ENCODE peak calls at places on chromosomes 16 and 17, in four cellular contexts. Y is IMR-90, I is ascending aorta, N is fibroblast of the aortic adventitia. E is an unnamed sample.

GRCh38 chr16:81495321-81496234 is 51.0 kb downstream of the CMIP start:
- DNase-seq in Y (no peak), N (peak), I (no peak), E (no peak)

GRCh38 chr17:37220609-37220953 is 155.2 kb upstream of the C17orf78 start:
- DNase-seq in I (no peak), Y (peak), N (peak), E (peak)

GRCh38 chr17:63439682-63440081 is 6.4 kb downstream of the CYB561 start:
- DNase-seq in Y (peak), N (peak), I (no peak), E (peak)

GRCh38 chr17:64635647-64636305 is 26.3 kb downstream of the SMURF2 start:
- DNase-seq in N (peak), I (no peak), Y (peak), E (peak)

GRCh38 chr17:40542562-40543411 is 22.5 kb downstream of the CCR7 start:
- DNase-seq in Y (peak), I (peak), N (peak), E (peak)

GRCh38 chr16:69131749-69132423 is 502 bp downstream of the CHTF8 start:
- DNase-seq in N (peak), Y (peak), I (peak), E (peak)

GRCh38 chr17:48641541-48642058 is 15.4 kb upstream of the HOXB9 start:
- DNase-seq in Y (no peak), N (no peak), I (no peak), E (no peak)

GRCh38 chr16:17437142-17437720 is 33.5 kb downstream of the XYLT1 start:
- DNase-seq in Y (no peak), I (no peak), N (no peak), E (no peak)

GRCh38 chr17:17032131-17032692 is 10.0 kb upstream of the MPRIP start:
- DNase-seq in I (peak), Y (peak), N (peak), E (peak)

GRCh38 chr17:66584927-66585326 is 250.0 kb upstream of the CACNG5 start:
- DNase-seq in I (no peak), N (no peak), Y (no peak), E (no peak)

GRCh38 chr16:60225541-60225940 is 1491.4 kb upstream of the GOT2 start:
- DNase-seq in Y (no peak), I (no peak), N (no peak), E (no peak)

GRCh38 chr17:2421315-2422147 is 20.7 kb upstream of the MNT start:
- DNase-seq in I (no peak), Y (peak), N (no peak), E (no peak)

GRCh38 chr16:8957509-8958157 is 6.1 kb downstream of the USP7 start:
- DNase-seq in Y (no peak), N (no peak), I (no peak), E (no peak)

GRCh38 chr17:82235775-82236141 is 6.9 kb downstream of the SLC16A3 start:
- DNase-seq in Y (no peak), N (no peak), I (no peak), E (no peak)

GRCh38 chr16:69100046-69100765 is 5.2 kb upstream of the HAS3 start:
- DNase-seq in Y (no peak), I (no peak), N (no peak), E (no peak)

GRCh38 chr17:82222816-82223215 is 6.0 kb upstream of the SLC16A3 start:
- DNase-seq in Y (no peak), I (no peak), N (no peak), E (no peak)

GRCh38 chr17:66855204-66855603 is 20.3 kb downstream of the CACNG5 start:
- DNase-seq in Y (no peak), I (no peak), N (no peak), E (no peak)

GRCh38 chr17:82065638-82066303 is at the start of gene DUS1L:
- DNase-seq in N (peak), I (peak), Y (peak), E (no peak)

GRCh38 chr17:65088621-65089385 is 32.3 kb upstream of the GNA13 start:
- DNase-seq in N (no peak), Y (no peak), I (no peak), E (peak)

GRCh38 chr16:75593825-75594820 is 27.9 kb downstream of the GABARAPL2 start:
- DNase-seq in I (no peak), Y (peak), N (peak), E (peak)

GRCh38 chr16:85199069-85199725 is 86.9 kb upstream of the CIBAR2 start:
- DNase-seq in N (no peak), I (no peak), Y (no peak), E (peak)

GRCh38 chr16:29663020-29663828 is at the start of gene SPN:
- DNase-seq in Y (no peak), N (no peak), I (no peak), E (no peak)

GRCh38 chr16:68893710-68894705 is 50.7 kb downstream of the TANGO6 start:
- DNase-seq in Y (peak), I (no peak), N (peak), E (no peak)

GRCh38 chr17:5583426-5584382 is 605 bp downstream of the NLRP1 start:
- DNase-seq in N (peak), Y (peak), I (peak), E (no peak)

GRCh38 chr17:43591750-43592562 is 45.8 kb upstream of the ETV4 start:
- DNase-seq in Y (peak), I (peak), N (peak), E (peak)

GRCh38 chr17:42759982-42760651 is 910 bp upstream of the RAMP2 start:
- DNase-seq in N (no peak), Y (no peak), I (no peak), E (no peak)

GRCh38 chr17:27318228-27318627 is 24.3 kb downstream of the WSB1 start:
- DNase-seq in N (no peak), Y (no peak), I (no peak), E (no peak)

GRCh38 chr17:81054308-81054707 is 19.4 kb downstream of the BAIAP2 start:
- DNase-seq in N (no peak), Y (no peak), I (no peak), E (no peak)

GRCh38 chr16:27671410-27671809 is 121.5 kb downstream of the KATNIP start:
- DNase-seq in I (no peak), N (no peak), Y (no peak), E (no peak)

GRCh38 chr17:81300586-81301155 is 5.6 kb upstream of the SLC38A10 start:
- DNase-seq in I (no peak), Y (no peak), N (no peak), E (no peak)

GRCh38 chr16:23132921-23133532 is 16.2 kb downstream of the USP31 start:
- DNase-seq in I (no peak), Y (peak), N (peak), E (no peak)

GRCh38 chr17:29565643-29566472 is 979 bp downstream of the ABHD15 start:
- DNase-seq in I (no peak), N (no peak), Y (no peak), E (no peak)

GRCh38 chr17:40910441-40910841 is 25.4 kb upstream of the KRT20 start:
- DNase-seq in Y (peak), I (no peak), N (peak), E (peak)

GRCh38 chr16:10386517-10387377 is 886 bp downstream of the ATF7IP2 start:
- DNase-seq in Y (peak), I (no peak), N (peak), E (no peak)

GRCh38 chr17:1742371-1743093 is at the start of gene SERPINF2:
- DNase-seq in N (no peak), I (no peak), Y (no peak), E (no peak)

DNA sequence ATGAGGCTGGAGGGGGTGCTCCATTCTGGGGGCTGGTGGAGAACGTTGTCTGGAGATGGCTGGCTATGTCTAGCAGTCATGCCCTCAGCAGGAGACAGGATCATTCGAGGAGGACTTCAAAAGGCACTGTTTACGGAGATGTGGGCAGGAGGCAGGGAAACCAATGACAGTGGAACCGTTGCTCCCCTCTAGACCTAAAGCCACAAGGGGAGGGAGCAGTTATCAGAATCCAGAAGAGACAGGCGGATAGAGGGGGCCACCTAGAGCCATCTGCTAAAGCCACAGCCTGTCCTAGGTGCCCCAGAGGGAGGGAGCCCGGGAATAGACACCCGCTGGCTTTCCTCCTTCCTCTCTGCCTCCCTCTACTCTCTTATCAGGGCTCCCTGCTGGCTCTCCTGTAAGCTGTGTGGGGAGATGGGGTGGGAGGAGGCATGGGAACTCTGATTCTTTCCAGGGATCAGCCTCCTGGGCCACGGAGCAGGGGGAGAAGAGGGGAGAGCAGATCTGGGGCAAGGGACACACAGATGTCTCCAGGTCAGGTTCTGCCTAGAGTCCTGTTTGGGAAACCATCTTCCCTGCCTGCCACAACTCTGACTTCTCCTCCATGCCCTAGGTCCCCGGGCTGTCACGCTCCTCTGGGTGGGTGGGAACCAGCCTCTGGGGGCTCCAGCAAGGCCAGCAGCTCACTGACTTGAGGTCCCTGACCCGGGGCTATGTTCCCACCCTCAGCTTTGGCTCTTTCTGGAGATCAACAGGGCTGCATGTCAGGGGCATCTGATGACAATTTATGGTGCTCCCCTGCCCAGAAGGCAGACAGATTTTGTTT is 42.3 kb downstream of the IRX3 start:
- DNase-seq in N (no peak), Y (no peak), I (no peak), E (no peak)
- TF ChIP-seq CTCF in N (no peak), Y (no peak), I (no peak), E (no peak)

GRCh38 chr16:89257757-89258465 is 40.4 kb downstream of the ZNF778 start:
- DNase-seq in Y (no peak), N (no peak), I (no peak), E (no peak)
- TF ChIP-seq CTCF in Y (no peak), N (no peak), I (no peak), E (no peak)

GRCh38 chr16:30902070-30902972 is 5.9 kb downstream of the CTF1 start:
- DNase-seq in Y (peak), N (peak), I (peak), E (peak)
- TF ChIP-seq CTCF in Y (peak), N (peak), I (no peak), E (no peak)

DNA sequence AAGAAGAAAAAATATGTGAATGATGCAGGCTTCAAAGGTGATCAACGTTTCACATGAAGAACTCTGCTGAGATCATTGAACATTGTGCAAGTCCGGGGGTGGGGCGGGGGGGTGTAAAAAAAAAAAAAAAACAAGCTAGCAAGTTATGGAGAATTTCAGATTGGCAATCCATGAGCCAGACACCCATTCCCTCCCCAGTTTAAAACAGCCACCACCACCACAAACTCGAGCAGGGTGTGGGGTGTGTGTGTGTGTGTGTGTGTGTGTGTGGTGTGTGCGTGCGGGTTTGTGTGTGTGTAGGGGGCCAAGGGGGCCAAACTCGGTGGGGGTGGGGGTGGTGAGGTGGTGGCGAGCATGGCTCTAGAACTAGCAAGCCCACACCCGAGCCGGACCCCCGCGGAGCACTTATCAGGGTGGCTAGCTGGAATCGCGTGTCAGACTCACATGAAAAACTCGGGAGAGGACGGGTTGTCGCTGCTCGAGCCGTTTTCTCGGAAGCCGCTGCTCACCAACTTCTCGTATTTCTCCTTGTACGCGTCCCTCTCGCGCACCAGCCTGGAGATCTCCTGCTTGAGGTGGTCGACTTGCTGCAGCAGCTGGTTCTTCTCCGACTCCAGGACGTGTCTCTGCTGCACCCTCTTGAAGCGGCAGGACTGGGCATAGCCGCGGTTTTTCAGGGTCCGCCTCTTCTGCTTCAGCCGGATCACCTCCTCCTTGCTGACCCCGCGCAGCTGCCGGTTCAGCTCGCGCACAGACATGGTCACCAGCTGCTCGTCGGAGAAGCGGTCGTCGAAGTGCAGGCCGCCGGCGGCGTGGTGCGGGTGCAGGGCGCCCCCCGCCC is 2.0 kb downstream of the MAF start:
- DNase-seq in Y (no peak), I (peak), N (no peak), E (no peak)
- TF ChIP-seq CTCF in Y (no peak), I (no peak), N (no peak), E (no peak)

GRCh38 chr17:67942810-67943209 is 53.5 kb downstream of the C17orf58 start:
- DNase-seq in N (peak), I (no peak), Y (peak), E (no peak)
- TF ChIP-seq CTCF in N (peak), I (no peak), Y (peak), E (peak)

GRCh38 chr16:1430759-1431496 is at the start of gene PERCC1:
- DNase-seq in I (no peak), Y (no peak), N (no peak), E (no peak)
- TF ChIP-seq CTCF in I (no peak), Y (no peak), N (no peak), E (no peak)

GRCh38 chr17:58956997-58957724 is 149.5 kb downstream of the TRIM37 start:
- DNase-seq in Y (peak), I (no peak), N (peak), E (peak)

GRCh38 chr17:58965221-58965620 is 141.5 kb downstream of the TRIM37 start:
- DNase-seq in N (peak), I (no peak), Y (no peak), E (no peak)

DNA sequence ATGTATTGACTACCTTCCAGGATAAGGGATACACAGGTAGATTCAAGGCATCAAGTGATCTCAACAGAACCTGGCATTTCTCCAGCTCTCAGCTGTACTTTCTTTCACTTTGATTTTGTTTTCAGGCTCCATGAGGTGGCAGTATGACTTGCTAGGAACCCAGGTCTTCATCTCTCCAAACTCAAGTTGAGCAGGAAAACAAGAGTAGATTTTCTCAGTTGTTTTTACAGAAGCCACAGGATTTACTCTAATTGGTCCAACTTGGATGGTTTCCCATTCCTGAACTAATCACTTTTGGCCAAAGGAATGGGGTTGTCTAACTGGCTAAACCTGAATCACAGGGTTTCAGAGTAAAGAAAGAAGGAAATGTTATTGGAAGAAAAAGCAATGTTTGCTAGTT is 146.6 kb downstream of the TRIM37 start:
- DNase-seq in I (no peak), N (peak), Y (peak), E (peak)
- TF ChIP-seq CTCF in I (no peak), N (peak), Y (peak), E (peak)

GRCh38 chr17:79777166-79777843 is 643 bp upstream of the CBX2 start:
- DNase-seq in N (peak), I (no peak), Y (peak), E (peak)
- TF ChIP-seq CTCF in N (no peak), I (no peak), Y (peak), E (peak)

GRCh38 chr17:45451131-45451530 is 18.5 kb upstream of the ARHGAP27 start:
- DNase-seq in I (no peak), Y (no peak), N (no peak), E (no peak)
- TF ChIP-seq CTCF in I (no peak), Y (no peak), N (no peak), E (peak)

GRCh38 chr17:6786618-6787017 is 10.6 kb downstream of the FBXO39 start:
- DNase-seq in Y (peak), I (no peak), N (peak), E (peak)
- TF ChIP-seq CTCF in Y (no peak), I (no peak), N (peak), E (peak)

E was measured in HFFc6.